ENCODE peak calls at places on chromosome 1, in six cellular contexts. N is CD4-positive, alpha-beta memory T cell; D is MG63; G is AG09309; Y is stimulated activated CD8-positive, alpha-beta memory T cell treated with anti-CD3 and anti-CD28 coated beads, Interleukin-7, amount 100 ng/mL, for 4 hours; X is LoVo. E is an unnamed sample.

GRCh38 chr1:173561263-173561662 is 41.6 kb downstream of the SLC9C2 start:
- DNase-seq in X (no peak), D (no peak), Y (no peak), G (no peak), N (no peak), E (no peak)

GRCh38 chr1:14334336-14335176 is 263.9 kb upstream of the KAZN start:
- DNase-seq in Y (no peak), X (no peak), N (no peak), D (peak), G (no peak), E (peak)

GRCh38 chr1:98328855-98329254 is 332.7 kb upstream of the SNX7 start:
- DNase-seq in G (no peak), X (no peak), D (no peak), N (no peak), Y (no peak), E (no peak)

GRCh38 chr1:20587639-20588017 is 1.3 kb upstream of the CDA start:
- DNase-seq in Y (no peak), N (no peak), G (no peak), D (peak), X (no peak), E (peak)

GRCh38 chr1:110123224-110123623 is 11.0 kb downstream of the UBL4B start:
- DNase-seq in Y (no peak), D (peak), N (no peak), X (no peak), G (peak), E (no peak)

GRCh38 chr1:56494306-56494705 is 85.1 kb downstream of the PLPP3 start:
- DNase-seq in Y (no peak), X (no peak), N (no peak), D (no peak), G (no peak), E (no peak)

GRCh38 chr1:15988856-15989736 is 13.2 kb upstream of the ZBTB17 start:
- DNase-seq in N (no peak), D (no peak), Y (no peak), X (no peak), G (no peak), E (no peak)

GRCh38 chr1:46288485-46289133 is 14.8 kb downstream of the LRRC41 start:
- DNase-seq in D (no peak), Y (no peak), G (no peak), X (no peak), N (no peak), E (no peak)

GRCh38 chr1:176857632-176858031 is 306.9 kb downstream of the ASTN1 start:
- DNase-seq in G (no peak), X (no peak), D (no peak), N (no peak), Y (no peak), E (no peak)

GRCh38 chr1:13749543-13750307 is 49.7 kb downstream of the PRDM2 start:
- DNase-seq in X (peak), Y (no peak), D (peak), G (no peak), N (peak), E (peak)

GRCh38 chr1:159089184-159089791 is 12.7 kb upstream of the AIM2 start:
- DNase-seq in D (no peak), G (no peak), Y (no peak), X (no peak), N (peak), E (peak)

E was measured in Daoy.